ENCODE peak calls at places on chromosomes 16 and 17, in five cellular contexts. One of them, this sample, is unnamed. For H3K4me1, the result is how much of the 10 kb centered on the place peaks cover.

GRCh38 chr17:57401556-57402488 is 145.5 kb downstream of the MSI2 start:
- DNase-seq in stomach: no peak
- DNase-seq in cardiac muscle cell: peak
- DNase-seq in tibial artery: no peak
- DNase-seq in MM.1S: no peak
- DNase-seq in this sample: no peak

GRCh38 chr17:76772842-76773521 is 35.1 kb downstream of the MFSD11 start:
- DNase-seq in stomach: no peak
- DNase-seq in cardiac muscle cell: peak
- DNase-seq in tibial artery: no peak
- DNase-seq in MM.1S: no peak
- DNase-seq in this sample: peak

GRCh38 chr16:11619327-11619851 is 32.7 kb upstream of the LITAF start:
- DNase-seq in stomach: no peak
- DNase-seq in cardiac muscle cell: no peak
- DNase-seq in tibial artery: no peak
- DNase-seq in MM.1S: peak
- DNase-seq in this sample: peak

GRCh38 chr17:1110524-1110843 is 69.3 kb downstream of the ABR start:
- DNase-seq in stomach: no peak
- DNase-seq in cardiac muscle cell: no peak
- DNase-seq in tibial artery: no peak
- DNase-seq in MM.1S: no peak
- DNase-seq in this sample: no peak

GRCh38 chr17:66400698-66401097 is 98.3 kb downstream of the PRKCA start:
- DNase-seq in stomach: no peak
- DNase-seq in cardiac muscle cell: no peak
- DNase-seq in tibial artery: no peak
- DNase-seq in MM.1S: peak
- DNase-seq in this sample: no peak

GRCh38 chr16:78072275-78072674 is 27.2 kb upstream of the WWOX start:
- DNase-seq in stomach: no peak
- DNase-seq in cardiac muscle cell: no peak
- DNase-seq in tibial artery: no peak
- DNase-seq in MM.1S: no peak
- DNase-seq in this sample: no peak

GRCh38 chr16:58086381-58087208 is 42.6 kb downstream of the CFAP20 start:
- DNase-seq in stomach: no peak
- DNase-seq in cardiac muscle cell: no peak
- DNase-seq in tibial artery: no peak
- DNase-seq in MM.1S: no peak
- DNase-seq in this sample: no peak

GRCh38 chr17:37714897-37715296 is 30.0 kb downstream of the HNF1B start:
- DNase-seq in stomach: no peak
- DNase-seq in cardiac muscle cell: no peak
- DNase-seq in tibial artery: no peak
- DNase-seq in MM.1S: no peak
- DNase-seq in this sample: no peak

DNA sequence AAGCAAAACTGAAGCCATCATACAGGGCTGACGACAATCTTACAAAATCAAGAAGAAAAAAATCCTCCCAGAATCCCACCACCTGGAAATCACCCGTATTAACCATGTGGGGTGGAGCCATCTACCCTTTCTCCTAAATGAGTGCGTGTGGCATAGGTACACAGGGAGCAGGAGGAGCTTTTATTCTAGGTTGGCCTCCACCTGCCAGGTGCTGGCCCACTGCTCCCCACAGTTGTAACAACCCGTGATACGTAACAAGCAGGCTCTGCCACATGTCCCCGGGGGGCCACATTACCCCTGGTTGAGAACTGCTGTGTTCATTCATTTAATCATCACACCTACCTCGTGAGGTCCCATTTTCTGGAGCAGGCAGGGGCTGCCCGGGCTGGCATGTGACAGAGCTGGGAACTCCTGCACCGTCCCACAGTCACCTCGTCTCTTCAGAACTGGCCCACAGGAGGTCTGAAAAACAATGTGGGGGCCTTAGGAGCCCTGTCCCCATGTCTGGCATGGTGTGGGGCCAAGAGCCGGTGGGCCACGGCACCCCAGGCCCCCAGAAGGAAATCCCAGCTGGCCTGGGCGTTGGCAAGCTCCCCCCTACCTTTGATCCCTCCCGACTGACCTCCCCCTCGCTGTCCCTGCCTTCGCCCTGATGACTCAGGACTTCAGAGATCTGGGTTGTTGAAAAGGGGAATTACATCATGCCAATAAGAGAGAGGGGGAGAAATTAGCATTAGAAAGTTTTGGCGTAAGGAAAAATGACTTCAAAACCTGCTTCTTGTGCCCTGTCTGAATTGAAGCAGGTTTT is 12.9 kb downstream of the CMIP start:
- DNase-seq in stomach: no peak
- DNase-seq in cardiac muscle cell: no peak
- DNase-seq in tibial artery: no peak
- DNase-seq in MM.1S: no peak
- DNase-seq in this sample: no peak
- H3K4me1 ChIP-seq in stomach: half or more
- H3K4me1 ChIP-seq in cardiac muscle cell: under half
- H3K4me1 ChIP-seq in tibial artery: under half
- H3K4me1 ChIP-seq in MM.1S: under half
- H3K4me1 ChIP-seq in this sample: under half

DNA sequence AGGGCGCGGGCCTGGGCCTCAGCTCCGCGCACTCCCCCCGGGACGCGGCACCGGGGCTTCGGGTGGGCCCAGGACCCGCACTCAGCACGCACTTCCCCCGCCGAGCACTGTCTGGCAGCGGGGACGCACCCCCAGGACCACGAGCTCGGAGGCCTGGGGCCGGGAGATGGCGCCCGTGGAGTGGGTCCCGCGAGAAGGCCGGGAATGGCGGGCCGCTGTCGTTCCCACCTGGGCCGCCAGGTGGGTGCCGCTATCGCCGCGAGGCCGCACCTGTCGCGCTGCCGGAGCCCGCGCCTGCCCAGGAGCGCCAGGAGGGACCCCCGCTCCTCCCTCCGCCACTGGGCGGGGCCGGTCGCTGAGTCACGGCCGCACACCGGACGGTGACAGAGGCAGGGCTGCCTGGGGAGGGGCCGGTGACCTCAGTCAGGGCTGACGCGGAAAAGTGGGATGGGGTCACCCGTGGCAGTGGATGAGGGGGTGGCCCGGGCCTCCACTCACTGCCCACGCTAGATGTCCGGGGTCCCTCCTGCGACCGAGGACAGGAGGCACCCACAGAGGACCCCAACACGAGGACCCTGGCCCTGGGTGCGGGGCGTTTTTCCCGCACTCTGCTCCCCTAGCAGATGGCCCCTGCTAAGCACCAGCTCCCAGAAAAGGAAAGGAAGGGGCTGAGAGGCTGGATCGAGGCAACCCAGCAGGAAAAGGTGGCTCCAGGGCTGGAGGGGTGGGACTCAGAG is 6.9 kb upstream of the ACTG1 start:
- DNase-seq in stomach: peak
- DNase-seq in cardiac muscle cell: peak
- DNase-seq in tibial artery: peak
- DNase-seq in MM.1S: peak
- DNase-seq in this sample: peak
- H3K4me3 ChIP-seq in stomach: peak
- H3K4me3 ChIP-seq in cardiac muscle cell: peak
- H3K4me3 ChIP-seq in tibial artery: peak
- H3K4me3 ChIP-seq in MM.1S: peak
- H3K4me3 ChIP-seq in this sample: no peak

DNA sequence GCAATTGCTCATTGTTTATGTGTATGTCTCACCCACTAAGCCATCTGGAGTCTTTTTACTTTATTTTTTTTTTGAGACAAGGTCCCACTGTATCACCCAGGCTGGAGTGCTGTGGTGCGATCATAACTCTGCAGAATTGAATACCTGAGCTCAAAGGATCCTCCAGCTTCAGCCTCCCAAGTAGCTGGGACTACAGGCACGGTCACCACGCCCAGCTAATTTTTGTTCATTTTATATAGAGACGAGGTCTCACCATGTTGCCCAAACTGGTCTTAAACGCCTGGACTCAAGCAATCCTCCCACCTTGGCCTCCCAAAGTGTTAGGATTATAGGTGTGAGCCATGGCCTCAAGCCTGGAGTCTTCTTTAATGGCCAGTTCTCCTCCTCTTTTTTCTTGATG is 524 bp downstream of the CD300LB start:
- DNase-seq in stomach: no peak
- DNase-seq in cardiac muscle cell: no peak
- DNase-seq in tibial artery: peak
- DNase-seq in MM.1S: no peak
- DNase-seq in this sample: no peak
- H3K27ac ChIP-seq in stomach: no peak
- H3K27ac ChIP-seq in cardiac muscle cell: no peak
- H3K27ac ChIP-seq in tibial artery: no peak
- H3K27ac ChIP-seq in MM.1S: no peak
- H3K27ac ChIP-seq in this sample: no peak

GRCh38 chr17:40306395-40306794 is 2.6 kb upstream of the RARA start:
- DNase-seq in stomach: no peak
- DNase-seq in cardiac muscle cell: no peak
- DNase-seq in tibial artery: no peak
- DNase-seq in MM.1S: no peak
- DNase-seq in this sample: no peak
- H3K4me1 ChIP-seq in stomach: half or more
- H3K4me1 ChIP-seq in cardiac muscle cell: under half
- H3K4me1 ChIP-seq in tibial artery: under half
- H3K4me1 ChIP-seq in MM.1S: half or more
- H3K4me1 ChIP-seq in this sample: half or more

GRCh38 chr17:80263253-80264047 is 2.8 kb downstream of the RNF213 start:
- DNase-seq in stomach: peak
- DNase-seq in cardiac muscle cell: no peak
- DNase-seq in tibial artery: peak
- DNase-seq in MM.1S: peak
- DNase-seq in this sample: peak

GRCh38 chr17:80261159-80261894 is 675 bp downstream of the RNF213 start:
- DNase-seq in stomach: peak
- DNase-seq in cardiac muscle cell: peak
- DNase-seq in tibial artery: peak
- DNase-seq in MM.1S: peak
- DNase-seq in this sample: peak

GRCh38 chr17:80261895-80262279 is 1.2 kb downstream of the RNF213 start:
- DNase-seq in stomach: no peak
- DNase-seq in cardiac muscle cell: no peak
- DNase-seq in tibial artery: no peak
- DNase-seq in MM.1S: no peak
- DNase-seq in this sample: no peak

GRCh38 chr17:80262775-80263244 is 2.2 kb downstream of the RNF213 start:
- DNase-seq in stomach: no peak
- DNase-seq in cardiac muscle cell: no peak
- DNase-seq in tibial artery: no peak
- DNase-seq in MM.1S: no peak
- DNase-seq in this sample: no peak

DNA sequence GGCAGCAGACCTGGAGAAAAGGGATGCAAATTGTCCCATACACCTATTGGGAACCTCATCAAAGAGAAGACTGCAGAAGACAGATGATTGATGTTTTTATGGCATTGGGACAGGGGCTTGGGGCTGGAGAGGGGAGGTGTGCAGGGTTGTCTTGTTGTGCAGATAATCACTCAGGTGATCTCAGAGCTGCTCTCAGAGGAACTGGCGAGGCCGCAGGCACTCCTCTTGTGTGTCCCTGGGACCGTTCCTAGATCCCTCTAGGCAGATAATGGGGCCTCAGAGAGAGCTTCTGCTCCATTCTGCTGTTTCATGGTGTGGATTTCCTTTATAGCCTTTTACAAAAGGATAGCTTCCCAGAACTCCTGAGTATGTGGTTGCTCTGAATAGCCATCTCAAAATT is 1.6 kb downstream of the RNF213 start:
- DNase-seq in stomach: no peak
- DNase-seq in cardiac muscle cell: no peak
- DNase-seq in tibial artery: no peak
- DNase-seq in MM.1S: no peak
- DNase-seq in this sample: no peak
- H3K4me3 ChIP-seq in stomach: peak
- H3K4me3 ChIP-seq in cardiac muscle cell: no peak
- H3K4me3 ChIP-seq in tibial artery: no peak
- H3K4me3 ChIP-seq in MM.1S: no peak
- H3K4me3 ChIP-seq in this sample: peak

GRCh38 chr16:67206129-67206837 is 7.4 kb downstream of the ELMO3 start:
- DNase-seq in stomach: no peak
- DNase-seq in cardiac muscle cell: no peak
- DNase-seq in tibial artery: no peak
- DNase-seq in MM.1S: no peak
- DNase-seq in this sample: no peak
- H3K27ac ChIP-seq in stomach: no peak
- H3K27ac ChIP-seq in cardiac muscle cell: no peak
- H3K27ac ChIP-seq in tibial artery: no peak
- H3K27ac ChIP-seq in MM.1S: no peak
- H3K27ac ChIP-seq in this sample: no peak

GRCh38 chr17:7309628-7310027 is 2.2 kb downstream of the EIF5A start:
- DNase-seq in stomach: no peak
- DNase-seq in cardiac muscle cell: no peak
- DNase-seq in tibial artery: no peak
- DNase-seq in MM.1S: no peak
- DNase-seq in this sample: peak
- H3K4me1 ChIP-seq in stomach: half or more
- H3K4me1 ChIP-seq in cardiac muscle cell: under half
- H3K4me1 ChIP-seq in tibial artery: under half
- H3K4me1 ChIP-seq in MM.1S: under half
- H3K4me1 ChIP-seq in this sample: half or more

DNA sequence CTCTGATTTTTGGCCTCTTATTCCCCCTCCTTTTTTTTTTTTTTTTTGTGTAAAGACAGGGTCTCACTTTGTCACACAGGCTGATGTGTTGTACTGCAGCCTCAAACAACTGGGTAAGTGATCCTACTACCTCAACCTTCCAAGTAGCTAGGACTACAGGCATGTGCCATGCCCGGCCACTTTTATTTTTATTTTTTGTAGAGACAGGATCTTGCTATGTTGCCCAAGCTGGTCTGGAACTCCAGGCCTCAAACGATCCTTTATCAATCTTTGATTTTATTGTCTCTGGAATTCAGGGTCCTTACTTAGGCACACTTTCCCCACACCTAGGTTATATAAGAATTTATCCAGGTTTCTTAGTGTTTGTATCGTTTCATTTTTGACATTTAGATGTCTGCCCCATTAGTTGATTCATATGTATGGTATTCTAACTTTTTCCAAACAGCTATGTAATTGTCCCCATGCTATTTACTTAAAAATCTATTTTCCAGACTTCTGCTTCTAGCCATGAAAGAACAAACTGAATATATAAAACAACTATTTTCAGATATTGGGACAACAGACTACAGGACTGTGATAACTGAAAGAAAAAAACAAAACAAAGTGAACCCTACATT is 13.9 kb downstream of the CMC2 start:
- DNase-seq in stomach: no peak
- DNase-seq in cardiac muscle cell: no peak
- DNase-seq in tibial artery: no peak
- DNase-seq in MM.1S: no peak
- DNase-seq in this sample: no peak
- H3K4me3 ChIP-seq in stomach: no peak
- H3K4me3 ChIP-seq in cardiac muscle cell: no peak
- H3K4me3 ChIP-seq in tibial artery: no peak
- H3K4me3 ChIP-seq in MM.1S: no peak
- H3K4me3 ChIP-seq in this sample: no peak